ENCODE peak calls at places on chromosome 4, in seven cellular contexts. I is H7; H is substantia nigra; C is H9; U is stimulated activated CD8-positive, alpha-beta memory T cell treated with anti-CD3 and anti-CD28 coated beads, Interleukin-4, amount 100 ng/mL, for 4 hours; L is OCI-LY7; V is K562. A is an unnamed sample.

GRCh38 chr4:78069309-78069708 is 12.2 kb downstream of the FRAS1 start:
- DNase-seq in V (no peak), C (no peak), H (no peak), L (no peak), I (no peak), U (no peak), A (no peak)

GRCh38 chr4:73919691-73920090 is 50.5 kb downstream of the CXCL1 start:
- DNase-seq in V (no peak), U (no peak), C (no peak), L (no peak), I (no peak), H (no peak), A (no peak)

GRCh38 chr4:83011779-83012630 is 1.4 kb upstream of the LIN54 start:
- DNase-seq in H (peak), V (no peak), C (peak), I (peak), L (peak), U (no peak), A (peak)

GRCh38 chr4:106261980-106262379 is 54.0 kb downstream of the TBCK start:
- DNase-seq in C (no peak), L (no peak), I (no peak), V (no peak), H (no peak), U (no peak), A (no peak)

GRCh38 chr4:145075742-145076472 is 22.1 kb downstream of the ANAPC10 start:
- DNase-seq in V (no peak), C (no peak), H (no peak), I (no peak), U (no peak), L (no peak), A (no peak)

GRCh38 chr4:3868146-3868840 is 102.1 kb downstream of the ADRA2C start:
- DNase-seq in U (no peak), C (peak), V (no peak), I (peak), L (no peak), H (no peak), A (peak)

GRCh38 chr4:178415925-178416324 is 973.7 kb upstream of the AGA start:
- DNase-seq in L (no peak), U (no peak), I (no peak), V (no peak), C (peak), H (no peak), A (no peak)

GRCh38 chr4:146072381-146072780 is 103.1 kb upstream of the LSM6 start:
- DNase-seq in I (no peak), C (no peak), L (no peak), U (no peak), V (no peak), H (no peak), A (no peak)

GRCh38 chr4:131006388-131006787 is 1910.4 kb downstream of the C4orf33 start:
- DNase-seq in H (no peak), I (no peak), L (no peak), V (no peak), U (no peak), C (no peak), A (no peak)

GRCh38 chr4:2768921-2769336 is 12.8 kb upstream of the TNIP2 start:
- DNase-seq in C (no peak), U (no peak), V (no peak), I (peak), H (no peak), L (no peak), A (no peak)

GRCh38 chr4:24164054-24164453 is 274.2 kb upstream of the PPARGC1A start:
- DNase-seq in V (no peak), H (no peak), L (no peak), U (no peak), I (no peak), C (no peak), A (no peak)

GRCh38 chr4:10998826-10999225 is 314.3 kb upstream of the CLNK start:
- DNase-seq in H (no peak), V (no peak), U (no peak), C (no peak), L (no peak), I (no peak), A (no peak)

GRCh38 chr4:22014222-22014741 is 65.7 kb upstream of the KCNIP4 start:
- DNase-seq in L (no peak), U (no peak), I (no peak), H (no peak), V (no peak), C (no peak), A (no peak)

GRCh38 chr4:168589154-168589553 is 92.3 kb downstream of the PALLD start:
- DNase-seq in U (no peak), I (no peak), L (no peak), H (no peak), C (no peak), V (no peak), A (peak)

GRCh38 chr4:74821541-74821940 is 27.2 kb upstream of the BTC start:
- DNase-seq in L (no peak), V (no peak), U (no peak), I (no peak), H (no peak), C (no peak), A (no peak)

GRCh38 chr4:152454398-152455011 is 81.4 kb downstream of the FBXW7 start:
- DNase-seq in L (peak), V (no peak), I (peak), C (no peak), H (no peak), U (no peak), A (peak)

GRCh38 chr4:7511509-7511908 is 76.8 kb upstream of the PSAPL1 start:
- DNase-seq in U (no peak), C (no peak), V (no peak), H (no peak), I (no peak), L (no peak), A (no peak)

GRCh38 chr4:145230726-145231125 is 50.3 kb upstream of the OTUD4 start:
- DNase-seq in V (no peak), H (no peak), C (no peak), L (no peak), I (no peak), U (no peak), A (no peak)

A was measured in RPMI8226.